ENCODE peak calls at places on chromosomes 6 and 20, in six cellular contexts. I is CD8-positive, alpha-beta T cell; W is hippocampal formation; Z is glomerular endothelial cell; S is endothelial cell of umbilical vein; E is cerebellar cortex. N is an unnamed sample.

GRCh38 chr6:49849121-49849907 is 17.0 kb downstream of the CRISP1 start:
- DNase-seq in Z (peak; percentile 36), S (peak; percentile 47), E (peak; percentile 61), W (no peak), I (no peak), N (peak; percentile 62)

GRCh38 chr6:33414592-33415271 is 3.2 kb downstream of the CUTA start:
- DNase-seq in I (no peak), W (no peak), E (no peak), Z (no peak), S (no peak), N (no peak)

GRCh38 chr20:56440346-56441007 is 27.9 kb upstream of the RTF2 start:
- DNase-seq in W (no peak), I (peak; percentile 22), E (no peak), S (no peak), Z (no peak), N (no peak)

GRCh38 chr6:141123497-141123896 is 1009.2 kb upstream of the GJE1 start:
- DNase-seq in W (no peak), E (no peak), S (no peak), Z (no peak), I (no peak), N (no peak)

GRCh38 chr6:25022140-25022553 is 86.4 kb upstream of the RIPOR2 start:
- DNase-seq in S (no peak), E (no peak), Z (no peak), I (no peak), W (no peak), N (peak; percentile 76)

GRCh38 chr6:37819802-37820712 is 530 bp downstream of the ZFAND3 start:
- DNase-seq in W (no peak), I (peak; percentile 19), Z (peak; percentile 47), E (peak; percentile 49), S (peak; percentile 81), N (peak; percentile 78)

GRCh38 chr6:19472168-19472567 is 365.0 kb upstream of the ID4 start:
- DNase-seq in W (no peak), E (no peak), I (no peak), Z (no peak), S (no peak), N (peak; percentile 87)

GRCh38 chr6:166578536-166579233 is 7.8 kb downstream of the RAMACL start:
- DNase-seq in S (no peak), E (peak; percentile 89), I (no peak), W (no peak), Z (no peak), N (no peak)

GRCh38 chr6:150098155-150098554 is 29.2 kb upstream of the ULBP3 start:
- DNase-seq in Z (no peak), I (no peak), W (no peak), S (no peak), E (no peak), N (no peak)

GRCh38 chr20:42041000-42041565 is 422.9 kb upstream of the CHD6 start:
- DNase-seq in Z (no peak), E (no peak), S (no peak), I (no peak), W (no peak), N (no peak)

GRCh38 chr20:8540466-8540865 is 408.4 kb downstream of the PLCB1 start:
- DNase-seq in I (no peak), Z (no peak), S (no peak), E (no peak), W (no peak), N (no peak)

GRCh38 chr20:2246081-2246491 is 49.7 kb upstream of the TGM3 start:
- DNase-seq in S (no peak), Z (no peak), W (no peak), E (no peak), I (no peak), N (no peak)

GRCh38 chr6:44831002-44831610 is 443.6 kb downstream of the CDC5L start:
- DNase-seq in Z (no peak), S (no peak), I (no peak), E (no peak), W (no peak), N (peak; percentile 47)

GRCh38 chr6:72218125-72218524 is 331.8 kb downstream of the RIMS1 start:
- DNase-seq in S (peak; percentile 32), Z (no peak), E (peak; percentile 94), W (peak; percentile 2), I (no peak), N (peak; percentile 6)

GRCh38 chr6:27651371-27651732 is 178.4 kb upstream of the ZNF184 start:
- DNase-seq in Z (no peak), S (no peak), W (no peak), E (peak; percentile 42), I (no peak), N (no peak)

GRCh38 chr20:47535088-47535487 is 33.4 kb downstream of the NCOA3 start:
- DNase-seq in E (peak; percentile 41), Z (no peak), I (no peak), W (no peak), S (no peak), N (no peak)

GRCh38 chr20:51388227-51388626 is 154.3 kb downstream of the NFATC2 start:
- DNase-seq in E (no peak), Z (no peak), S (peak; percentile 59), I (no peak), W (no peak), N (no peak)

GRCh38 chr6:66623050-66623449 is 916.0 kb upstream of the EYS start:
- DNase-seq in S (no peak), W (no peak), Z (no peak), E (no peak), I (no peak), N (no peak)

GRCh38 chr6:132734694-132735236 is 20.9 kb upstream of the VNN1 start:
- DNase-seq in W (no peak), Z (no peak), I (no peak), E (peak; percentile 11), S (no peak), N (peak; percentile 89)

GRCh38 chr20:50038574-50038991 is 55.8 kb downstream of the SNAI1 start:
- DNase-seq in W (no peak), E (no peak), I (no peak), S (no peak), Z (no peak), N (no peak)

GRCh38 chr6:44725070-44725469 is 337.6 kb downstream of the CDC5L start:
- DNase-seq in I (no peak), E (no peak), W (no peak), S (peak; percentile 24), Z (peak; percentile 7), N (no peak)

GRCh38 chr6:32816746-32817204 is at the start of gene HLA-DOB:
- DNase-seq in S (peak; percentile 51), W (no peak), Z (no peak), E (peak; percentile 8), I (no peak), N (peak; percentile 21)

N was measured in fibroblast of villous mesenchyme.